ENCODE peak calls at places on chromosomes 4 and X, in four cellular contexts. L is SK-N-SH, J is cardiac fibroblast, F is DMS 273 treated with DMSO at 0.1 percent for 48 hours. P is an unnamed sample.

GRCh38 chr4:44232262-44232661 is 216.3 kb downstream of the KCTD8 start:
- DNase-seq in L (no peak), J (no peak), F (no peak), P (no peak)

GRCh38 chrX:11789809-11790208 is 31.8 kb downstream of the MSL3 start:
- DNase-seq in F (no peak), J (no peak), L (no peak), P (no peak)

GRCh38 chrX:112803060-112803459 is 37.6 kb downstream of the AMOT start:
- DNase-seq in L (no peak), J (no peak), F (no peak), P (no peak)

GRCh38 chrX:129744881-129745321 is 6.1 kb downstream of the XPNPEP2 start:
- DNase-seq in J (no peak), L (no peak), F (no peak), P (no peak)

GRCh38 chr4:26404597-26405323 is 83.9 kb downstream of the RBPJ start:
- DNase-seq in J (no peak), L (no peak), F (no peak), P (peak; percentile 61)

GRCh38 chr4:114151-114550 is 10.2 kb upstream of the ZNF718 start:
- DNase-seq in J (no peak), L (no peak), F (no peak), P (no peak)

GRCh38 chr4:52548818-52549570 is 110.1 kb downstream of the USP46 start:
- DNase-seq in L (no peak), J (no peak), F (no peak), P (no peak)

GRCh38 chr4:128060620-128061565 is at the start of gene LARP1B:
- DNase-seq in F (peak; percentile 79), L (peak; percentile 98), J (peak; percentile 99), P (peak; percentile 98)

GRCh38 chr4:146582864-146583263 is 55.8 kb upstream of the POU4F2 start:
- DNase-seq in F (no peak), L (no peak), J (no peak), P (peak; percentile 57)

GRCh38 chr4:1172228-1172851 is at the start of gene SPON2:
- DNase-seq in F (no peak), J (peak; percentile 70), L (peak; percentile 65), P (no peak)

GRCh38 chr4:77220841-77221613 is 64.0 kb downstream of the CCNG2 start:
- DNase-seq in F (no peak), J (peak; percentile 91), L (no peak), P (no peak)

GRCh38 chr4:153170407-153170806 is 33.8 kb upstream of the TRIM2 start:
- DNase-seq in F (no peak), L (no peak), J (no peak), P (no peak)

GRCh38 chr4:53695540-53696463 is 104.5 kb upstream of the LNX1 start:
- DNase-seq in J (no peak), F (no peak), L (no peak), P (no peak)

GRCh38 chr4:116585240-116585639 is 500.1 kb downstream of the TRAM1L1 start:
- DNase-seq in J (no peak), L (no peak), F (peak; percentile 53), P (no peak)

GRCh38 chr4:6071191-6071958 is 53.1 kb upstream of the C4orf50 start:
- DNase-seq in F (no peak), L (no peak), J (no peak), P (no peak)

GRCh38 chrX:52420824-52421443 is 52.1 kb downstream of the XAGE2 start:
- DNase-seq in L (no peak), F (no peak), J (peak; percentile 61), P (no peak)

GRCh38 chr4:8540072-8540471 is 40.1 kb upstream of the GPR78 start:
- DNase-seq in J (no peak), F (no peak), L (no peak), P (no peak)

GRCh38 chr4:28755081-28755480 is 1894.4 kb downstream of the STIM2 start:
- DNase-seq in F (no peak), L (no peak), J (no peak), P (no peak)

GRCh38 chr4:118981839-118982381 is 93.3 kb downstream of the SYNPO2 start:
- DNase-seq in L (peak; percentile 73), F (peak; percentile 6), J (peak; percentile 88), P (peak; percentile 72)

GRCh38 chr4:25878676-25879075 is 15.9 kb upstream of the SEL1L3 start:
- DNase-seq in L (no peak), F (no peak), J (no peak), P (no peak)

GRCh38 chr4:132230025-132230424 is 919.1 kb upstream of the PCDH10 start:
- DNase-seq in F (no peak), L (no peak), J (no peak), P (no peak)

GRCh38 chr4:184355111-184355604 is 119.2 kb downstream of the IRF2 start:
- DNase-seq in L (peak; percentile 48), J (peak; percentile 97), F (no peak), P (no peak)

GRCh38 chrX:83845397-83845796 is 15.5 kb upstream of the CYLC1 start:
- DNase-seq in J (peak; percentile 4), F (no peak), L (peak; percentile 41), P (peak; percentile 39)

GRCh38 chr4:84965558-84966381 is 720 bp downstream of the WDFY3 start:
- DNase-seq in F (no peak), J (peak; percentile 43), L (peak; percentile 90), P (peak; percentile 82)

GRCh38 chr4:53775381-53775780 is 184.1 kb upstream of the LNX1 start:
- DNase-seq in J (no peak), F (no peak), L (no peak), P (no peak)

GRCh38 chr4:109729155-109729562 is 711 bp downstream of the PLA2G12A start:
- DNase-seq in J (peak; percentile 15), F (no peak), L (no peak), P (no peak)

GRCh38 chr4:63983224-63983623 is 426.0 kb downstream of the TECRL start:
- DNase-seq in J (no peak), L (no peak), F (no peak), P (no peak)

GRCh38 chr4:15656038-15656470 is 897 bp upstream of the FBXL5 start:
- DNase-seq in L (no peak), F (no peak), J (peak; percentile 52), P (no peak)

GRCh38 chr4:32864713-32865351 is 2144.7 kb downstream of the PCDH7 start:
- DNase-seq in F (no peak), L (no peak), J (no peak), P (no peak)